ENCODE peak calls at places on chromosome 19, in four cellular contexts. T is GM23338, M is GM12878, Q is transverse colon. L is an unnamed sample. For H3K4me1, the result is how much of the 10 kb centered on the place peaks cover.

GRCh38 chr19:42111384-42111783 is 20.9 kb downstream of the POU2F2 start:
- DNase-seq in T (no peak), M (no peak), Q (no peak), L (no peak)

GRCh38 chr19:6947745-6948144 is 60.4 kb downstream of the ADGRE1 start:
- DNase-seq in T (no peak), M (peak), Q (no peak), L (no peak)

GRCh38 chr19:4652075-4652474 is 12.8 kb downstream of the TNFAIP8L1 start:
- DNase-seq in T (no peak), M (no peak), Q (no peak), L (no peak)

GRCh38 chr19:32040246-32040645 is 305.2 kb upstream of the ZNF507 start:
- DNase-seq in T (no peak), M (no peak), Q (no peak), L (no peak)

GRCh38 chr19:376111-376470 is 31.5 kb upstream of the MIER2 start:
- DNase-seq in T (no peak), M (no peak), Q (no peak), L (no peak)

GRCh38 chr19:43511324-43511723 is 6.8 kb upstream of the PHLDB3 start:
- DNase-seq in T (no peak), M (no peak), Q (peak), L (no peak)

GRCh38 chr19:16654151-16654550 is 5.8 kb downstream of the SMIM7 start:
- DNase-seq in T (peak), M (no peak), Q (no peak), L (no peak)

GRCh38 chr19:45568732-45569131 is 15.9 kb downstream of the OPA3 start:
- DNase-seq in T (no peak), M (no peak), Q (no peak), L (no peak)

GRCh38 chr19:10690351-10690781 is 10.9 kb upstream of the QTRT1 start:
- DNase-seq in T (no peak), M (no peak), Q (no peak), L (no peak)

GRCh38 chr19:42095814-42096230 is 19.9 kb downstream of the ZNF574 start:
- DNase-seq in T (peak), M (no peak), Q (no peak), L (no peak)

GRCh38 chr19:21321134-21321533 is 8.1 kb downstream of the ZNF708 start:
- DNase-seq in T (no peak), M (no peak), Q (no peak), L (no peak)

GRCh38 chr19:54045771-54046170 is 17.9 kb downstream of the VSTM1 start:
- DNase-seq in T (no peak), M (no peak), Q (no peak), L (no peak)

GRCh38 chr19:13579388-13580060 is 73.2 kb upstream of the CACNA1A start:
- DNase-seq in T (peak), M (no peak), Q (no peak), L (no peak)

GRCh38 chr19:40165362-40165937 is 25.8 kb upstream of the MAP3K10 start:
- DNase-seq in T (peak), M (no peak), Q (peak), L (no peak)

GRCh38 chr19:4737955-4738580 is 14.4 kb upstream of the DPP9 start:
- DNase-seq in T (no peak), M (no peak), Q (no peak), L (no peak)

GRCh38 chr19:38373907-38374331 is 452 bp upstream of the PSMD8 start:
- DNase-seq in T (no peak), M (no peak), Q (no peak), L (no peak)

GRCh38 chr19:30083701-30084156 is 141.7 kb downstream of the URI1 start:
- DNase-seq in T (no peak), M (no peak), Q (no peak), L (no peak)

GRCh38 chr19:1446713-1447564 is 3.0 kb upstream of the APC2 start:
- DNase-seq in T (peak), M (no peak), Q (no peak), L (no peak)

GRCh38 chr19:5110546-5110945 is 141.6 kb downstream of the KDM4B start:
- DNase-seq in T (no peak), M (no peak), Q (no peak), L (no peak)

GRCh38 chr19:51296331-51297093 is 14.9 kb upstream of the IGLON5 start:
- DNase-seq in T (peak), M (no peak), Q (no peak), L (no peak)

GRCh38 chr19:31073485-31074221 is 275.6 kb downstream of the TSHZ3 start:
- DNase-seq in T (peak), M (no peak), Q (no peak), L (no peak)

GRCh38 chr19:41740415-41741243 is 14.7 kb upstream of the CEACAM6 start:
- DNase-seq in T (peak), M (no peak), Q (no peak), L (no peak)

GRCh38 chr19:31501427-31502195 is 152.4 kb upstream of the TSHZ3 start:
- DNase-seq in T (no peak), M (no peak), Q (no peak), L (no peak)

GRCh38 chr19:46746281-46746965 is at the start of gene STRN4:
- DNase-seq in T (peak), M (no peak), Q (peak), L (no peak)

GRCh38 chr19:54420383-54421168 is 5.3 kb downstream of the TTYH1 start:
- DNase-seq in T (peak), M (no peak), Q (no peak), L (no peak)

GRCh38 chr19:6216236-6216995 is 63.4 kb downstream of the MLLT1 start:
- DNase-seq in T (no peak), M (no peak), Q (no peak), L (no peak)

GRCh38 chr19:30857388-30857787 is 485.2 kb downstream of the ZNF536 start:
- DNase-seq in T (peak), M (no peak), Q (no peak), L (no peak)

GRCh38 chr19:11142528-11143171 is 12.9 kb downstream of the SPC24 start:
- DNase-seq in T (peak), M (no peak), Q (peak), L (peak)

GRCh38 chr19:56119585-56119978 is 1.5 kb downstream of the ZNF787 start:
- DNase-seq in T (no peak), M (no peak), Q (peak), L (no peak)

DNA sequence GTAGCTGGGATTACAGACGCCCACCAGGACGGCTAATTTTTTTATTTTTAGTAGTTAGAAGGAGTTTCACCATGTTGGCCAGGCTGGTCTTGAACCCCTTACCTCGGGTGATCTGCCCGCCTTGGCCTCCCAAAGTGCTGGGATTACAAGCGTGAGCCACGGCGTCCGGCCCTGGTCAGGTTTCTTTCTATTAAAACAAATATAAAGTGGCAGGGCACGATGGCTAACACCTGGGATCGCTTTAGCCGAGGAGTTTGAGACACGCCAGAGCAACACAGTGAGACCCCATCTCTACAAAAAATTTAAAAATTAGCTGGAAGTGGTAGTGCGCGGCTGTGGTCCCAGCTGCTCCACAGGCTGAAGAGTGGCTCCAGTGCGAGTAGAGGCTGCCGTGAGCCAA is 1.5 kb upstream of the MED25 start:
- DNase-seq in T (no peak), M (no peak), Q (no peak), L (no peak)
- TF ChIP-seq POLR2AphosphoS5 in T (no peak), M (no peak), Q (no peak), L (no peak)

GRCh38 chr19:2659856-2660432 is 42.5 kb downstream of the GNG7 start:
- DNase-seq in T (no peak), M (no peak), Q (no peak), L (no peak)

GRCh38 chr19:2666344-2666994 is 36.0 kb downstream of the GNG7 start:
- DNase-seq in T (no peak), M (no peak), Q (no peak), L (no peak)

GRCh38 chr19:2665103-2665502 is 37.4 kb downstream of the GNG7 start:
- DNase-seq in T (no peak), M (no peak), Q (no peak), L (no peak)

GRCh38 chr19:2661615-2662014 is 40.9 kb downstream of the GNG7 start:
- DNase-seq in T (peak), M (no peak), Q (no peak), L (no peak)

DNA sequence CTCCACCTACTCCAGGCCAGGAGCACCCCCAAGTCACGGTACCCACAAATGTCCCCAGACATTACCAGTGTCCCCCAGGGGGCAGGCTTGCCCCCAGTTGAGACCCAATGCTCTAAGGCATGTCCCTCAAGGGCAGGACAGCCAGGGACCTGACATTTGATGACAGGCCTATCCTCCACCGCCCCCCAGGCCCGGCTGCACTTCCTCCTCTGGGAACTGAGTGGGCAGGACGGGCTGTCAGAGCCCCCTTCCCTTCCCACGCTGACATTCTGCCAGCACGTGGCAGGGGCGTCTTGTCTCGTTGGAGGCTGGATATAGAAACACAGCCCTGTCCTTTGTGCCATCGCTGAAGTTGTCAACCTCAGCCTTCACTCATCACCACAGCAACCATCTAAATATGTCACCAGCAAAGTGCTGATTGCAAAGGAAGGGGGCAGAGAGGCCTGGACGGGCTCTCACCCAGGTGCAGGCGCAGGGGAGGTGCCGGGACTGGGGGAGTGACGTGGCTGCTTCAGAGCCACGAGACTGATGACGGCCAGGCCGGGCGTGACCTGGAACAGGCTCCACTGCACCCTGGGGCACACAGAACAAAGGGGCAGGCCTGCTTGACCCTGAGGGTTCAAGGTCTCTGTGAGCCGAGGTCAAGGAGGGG is 38.4 kb downstream of the GNG7 start:
- DNase-seq in T (no peak), M (no peak), Q (peak), L (no peak)
- H3K27ac ChIP-seq in T (no peak), M (peak), Q (no peak), L (no peak)

DNA sequence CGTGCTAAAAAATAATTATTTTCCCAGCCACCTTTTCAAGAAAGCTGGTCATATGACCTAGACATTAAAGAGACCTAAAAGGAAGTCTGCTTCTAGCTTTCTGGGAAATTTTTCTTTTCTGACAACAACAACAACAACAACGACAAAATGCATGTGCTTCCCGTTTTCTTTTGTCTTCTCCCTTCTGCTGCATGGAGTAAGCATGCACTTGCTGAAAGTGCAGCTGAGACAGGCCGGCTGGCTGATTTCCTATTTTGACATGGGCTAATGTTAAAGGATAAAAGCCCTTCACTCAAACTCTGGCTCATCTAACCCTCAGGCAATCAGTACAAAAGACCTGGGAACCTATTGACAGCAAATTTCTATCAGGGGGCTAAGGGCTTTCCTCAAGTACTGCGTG is 811.2 kb downstream of the UQCRFS1 start:
- DNase-seq in T (no peak), M (no peak), Q (no peak), L (no peak)
- H3K4me1 ChIP-seq in T (under half), M (under half), Q (under half), L (under half)

GRCh38 chr19:19032420-19033175 is 719 bp downstream of the SUGP2 start:
- DNase-seq in T (peak), M (peak), Q (peak), L (peak)

GRCh38 chr19:19033176-19033425 is 216 bp downstream of the SUGP2 start:
- DNase-seq in T (no peak), M (no peak), Q (no peak), L (no peak)

GRCh38 chr19:19034204-19034624 is 811 bp downstream of the ARMC6 start:
- DNase-seq in T (peak), M (peak), Q (peak), L (no peak)

GRCh38 chr19:19028526-19028925 is 4.8 kb downstream of the SUGP2 start:
- DNase-seq in T (no peak), M (no peak), Q (no peak), L (no peak)

GRCh38 chr19:19033426-19034203 is at the start of the genes ARMC6 and SUGP2:
- DNase-seq in T (peak), M (peak), Q (peak), L (peak)
- TF ChIP-seq POLR2AphosphoS5 in T (peak), M (peak), Q (peak), L (peak)

DNA sequence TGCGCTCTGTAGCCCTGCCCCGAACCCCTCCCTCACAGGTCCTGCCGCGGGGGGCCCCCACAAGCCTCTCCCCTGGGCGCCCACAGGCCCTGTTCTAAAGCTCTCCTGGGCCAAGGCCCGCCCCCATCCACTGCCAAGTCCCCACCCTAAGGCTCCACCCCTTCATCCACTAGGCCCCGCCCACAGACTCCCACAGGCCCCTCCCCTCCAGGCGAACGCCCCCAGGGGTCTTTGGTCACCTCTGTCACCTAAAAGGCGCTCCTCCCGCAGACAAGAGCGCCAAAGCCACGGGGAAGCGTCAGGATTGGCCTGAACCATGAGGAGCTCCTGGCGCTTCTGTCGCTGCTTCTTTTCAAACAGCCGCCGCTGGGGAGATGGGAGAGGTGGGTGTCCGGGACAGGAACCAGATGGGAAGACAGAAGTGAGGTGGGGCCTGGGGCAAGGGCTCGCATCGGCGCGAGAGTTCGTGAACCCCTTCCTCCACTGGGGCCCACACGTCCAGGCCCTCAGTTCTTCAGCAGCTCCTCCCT is 2.3 kb downstream of the TULP2 start:
- DNase-seq in T (peak), M (no peak), Q (peak), L (no peak)
- H3K27ac ChIP-seq in T (peak), M (no peak), Q (peak), L (peak)

GRCh38 chr19:15249560-15249874 is 17.3 kb upstream of the EPHX3 start:
- DNase-seq in T (no peak), M (no peak), Q (no peak), L (no peak)

GRCh38 chr19:15247107-15248014 is 15.1 kb upstream of the EPHX3 start:
- DNase-seq in T (no peak), M (no peak), Q (no peak), L (no peak)

GRCh38 chr19:15246198-15246481 is 13.9 kb upstream of the EPHX3 start:
- DNase-seq in T (no peak), M (no peak), Q (no peak), L (no peak)

GRCh38 chr19:15248648-15249559 is 16.7 kb upstream of the EPHX3 start:
- DNase-seq in T (no peak), M (no peak), Q (peak), L (no peak)

DNA sequence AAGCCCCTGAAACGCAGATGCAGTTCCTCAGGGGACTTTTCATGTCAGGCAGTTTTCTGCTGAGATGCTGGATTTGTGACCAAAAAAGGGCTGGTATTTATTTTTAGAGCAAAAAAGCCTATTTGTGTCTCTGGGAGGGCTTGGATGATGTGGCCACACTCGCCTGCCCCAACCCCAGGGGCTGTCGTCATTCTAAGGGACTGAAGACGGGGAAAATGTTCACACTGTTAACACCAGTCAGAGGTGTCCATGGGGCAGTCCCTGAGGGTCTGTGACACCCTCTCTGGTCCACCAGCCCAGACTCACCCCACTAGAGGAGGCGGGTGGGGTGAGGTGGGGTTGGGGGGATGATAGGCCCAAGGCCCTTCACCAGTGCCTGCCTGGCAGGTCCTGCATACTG is 15.9 kb upstream of the EPHX3 start:
- DNase-seq in T (no peak), M (no peak), Q (no peak), L (no peak)
- H3K4me1 ChIP-seq in T (under half), M (under half), Q (half or more), L (under half)

L was measured in breast epithelium.